ENCODE peak calls at places on chromosomes 11 and 22, in four cellular contexts. V is cardiac muscle cell; X is prostate gland; P is activated T-helper 1 cell treated with anti-CD3 and anti-CD28 coated beads, Interleukin-2, amount 50 U/mL, for 16 hours. D is an unnamed sample.
A peak's percentile ranks its signal among the peaks of the same experiment; 100 is the strongest.

GRCh38 chr11:31887180-31887579 is 76.1 kb upstream of the PAX6 start:
- DNase-seq in V (no peak), X (no peak), P (no peak), D (no peak)

GRCh38 chr22:29144786-29145160 is 60.9 kb upstream of the EMID1 start:
- DNase-seq in V (no peak), P (no peak), X (peak; percentile 46), D (no peak)

GRCh38 chr11:94396282-94396681 is 4.9 kb downstream of the GPR83 start:
- DNase-seq in P (no peak), V (no peak), X (no peak), D (no peak)

GRCh38 chr22:49699476-49699875 is 128.2 kb downstream of the BRD1 start:
- DNase-seq in X (no peak), P (no peak), V (no peak), D (no peak)

GRCh38 chr11:8229299-8230177 is 34.1 kb downstream of the LMO1 start:
- DNase-seq in V (no peak), P (no peak), X (peak; percentile 10), D (no peak)

GRCh38 chr22:41446057-41446501 is 522 bp downstream of the TOB2 start:
- DNase-seq in X (peak; percentile 16), P (no peak), V (peak; percentile 27), D (no peak)

GRCh38 chr11:3837793-3838192 is 3.0 kb downstream of the RHOG start:
- DNase-seq in V (no peak), X (no peak), P (no peak), D (peak; percentile 60)

GRCh38 chr11:119432484-119433368 is 9.8 kb upstream of the THY1 start:
- DNase-seq in X (no peak), P (no peak), V (no peak), D (no peak)

GRCh38 chr11:18307461-18308139 is 14.3 kb downstream of the HPS5 start:
- DNase-seq in X (no peak), V (no peak), P (no peak), D (no peak)

GRCh38 chr11:10324474-10324873 is 19.6 kb downstream of the ADM start:
- DNase-seq in X (no peak), P (no peak), V (no peak), D (no peak)

GRCh38 chr22:44221710-44222475 is 41.2 kb downstream of the PARVG start:
- DNase-seq in V (no peak), X (no peak), P (no peak), D (no peak)

GRCh38 chr11:35088676-35089075 is 50.3 kb upstream of the CD44 start:
- DNase-seq in V (no peak), P (no peak), X (peak; percentile 73), D (no peak)

GRCh38 chr11:126149759-126150236 is 61.7 kb downstream of the RPUSD4 start:
- DNase-seq in X (no peak), P (no peak), V (no peak), D (no peak)

GRCh38 chr11:36790450-36790849 is 192.4 kb upstream of the RAG2 start:
- DNase-seq in P (no peak), V (peak; percentile 31), X (no peak), D (no peak)

GRCh38 chr11:86374586-86374985 is at the start of gene CCDC81:
- DNase-seq in X (no peak), P (no peak), V (peak; percentile 69), D (no peak)